ENCODE peak calls at places on chromosome 15, in seven cellular contexts. S is fibroblast of pulmonary artery, H is testis, M is brain microvascular endothelial cell, W is A549, D is cardiac fibroblast, Y is lower lobe of right lung. X is an unnamed sample.

GRCh38 chr15:52765779-52766178 is 24.4 kb downstream of the ONECUT1 start:
- DNase-seq in Y (no peak), D (peak), M (peak), S (peak), W (no peak), H (no peak), X (no peak)

GRCh38 chr15:82177291-82178010 is 85.1 kb downstream of the EFL1 start:
- DNase-seq in Y (no peak), S (peak), W (no peak), D (peak), M (peak), H (no peak), X (no peak)

GRCh38 chr15:35289029-35289617 is 204.0 kb upstream of the NANOGP8 start:
- DNase-seq in S (peak), H (peak), M (peak), D (peak), W (peak), Y (no peak), X (no peak)

GRCh38 chr15:90340345-90340744 is 11.7 kb upstream of the ZNF774 start:
- DNase-seq in H (no peak), W (no peak), Y (no peak), M (no peak), S (no peak), D (no peak), X (no peak)

GRCh38 chr15:93035953-93036810 is 52.8 kb downstream of the RGMA start:
- DNase-seq in S (peak), H (peak), M (no peak), W (peak), Y (peak), D (peak), X (no peak)

GRCh38 chr15:43799209-43799944 is 643 bp downstream of the SERINC4 start:
- DNase-seq in S (no peak), D (no peak), H (no peak), W (no peak), M (no peak), Y (no peak), X (no peak)

GRCh38 chr15:52200831-52201365 is 9.7 kb upstream of the GNB5 start:
- DNase-seq in S (peak), W (no peak), H (no peak), D (peak), M (no peak), Y (no peak), X (no peak)

GRCh38 chr15:87576486-87577176 is 679.9 kb downstream of the NTRK3 start:
- DNase-seq in W (no peak), Y (no peak), D (no peak), H (no peak), S (no peak), M (no peak), X (no peak)

GRCh38 chr15:52466134-52466701 is 62.5 kb downstream of the MYO5A start:
- DNase-seq in M (no peak), S (no peak), Y (peak), W (no peak), H (peak), D (no peak), X (no peak)

GRCh38 chr15:72472907-72473669 is 1.0 kb upstream of the ARIH1 start:
- DNase-seq in M (no peak), H (no peak), D (peak), Y (no peak), S (peak), W (no peak), X (no peak)

GRCh38 chr15:88166330-88166993 is 90.1 kb downstream of the NTRK3 start:
- DNase-seq in D (peak), S (peak), M (no peak), W (no peak), Y (no peak), H (peak), X (no peak)

GRCh38 chr15:31128919-31129768 is 27.6 kb upstream of the TRPM1 start:
- DNase-seq in W (peak), Y (peak), S (peak), D (peak), M (peak), H (peak), X (no peak)

GRCh38 chr15:38670142-38671002 is 105.8 kb upstream of the RASGRP1 start:
- DNase-seq in W (no peak), D (peak), H (no peak), Y (no peak), S (no peak), M (no peak), X (no peak)

GRCh38 chr15:76844096-76844495 is 61.0 kb downstream of the SCAPER start:
- DNase-seq in W (no peak), H (no peak), M (no peak), S (peak), Y (no peak), D (peak), X (no peak)

GRCh38 chr15:57509121-57509520 is 82.6 kb upstream of the MYZAP start:
- DNase-seq in W (no peak), H (peak), S (no peak), Y (no peak), D (no peak), M (no peak), X (no peak)

GRCh38 chr15:62110000-62110851 is 43.4 kb downstream of the C2CD4A start:
- DNase-seq in Y (no peak), S (peak), W (peak), D (peak), H (no peak), M (peak), X (no peak)

GRCh38 chr15:22224241-22224671 is 143.9 kb downstream of the OR4M2 start:
- DNase-seq in M (no peak), S (no peak), Y (no peak), D (no peak), W (no peak), H (no peak), X (peak)

GRCh38 chr15:89845305-89845893 is 30.7 kb upstream of the ANPEP start:
- DNase-seq in M (peak), D (peak), S (peak), W (peak), H (no peak), Y (no peak), X (no peak)

GRCh38 chr15:23647421-23648375 is at the start of gene MAGEL2:
- DNase-seq in M (no peak), W (no peak), H (no peak), S (peak), Y (peak), D (no peak), X (no peak)

GRCh38 chr15:67799801-67800205 is 25.5 kb upstream of the SKOR1 start:
- DNase-seq in D (no peak), M (no peak), H (no peak), W (no peak), S (no peak), Y (no peak), X (no peak)

GRCh38 chr15:70762469-70763119 is 764 bp downstream of the UACA start:
- DNase-seq in D (peak), H (peak), S (peak), M (peak), Y (peak), W (peak), X (peak)

GRCh38 chr15:49831206-49831965 is 210.5 kb downstream of the DTWD1 start:
- DNase-seq in S (peak), D (peak), Y (no peak), M (peak), W (no peak), H (no peak), X (no peak)

GRCh38 chr15:81184188-81184587 is 12.5 kb upstream of the IL16 start:
- DNase-seq in H (no peak), M (no peak), D (peak), Y (peak), S (no peak), W (no peak), X (no peak)

GRCh38 chr15:73989001-73989798 is 2.9 kb downstream of the STOML1 start:
- DNase-seq in D (peak), Y (no peak), S (peak), W (no peak), M (peak), H (no peak), X (no peak)

GRCh38 chr15:60137711-60138396 is 133.7 kb downstream of the FOXB1 start:
- DNase-seq in W (no peak), M (peak), H (no peak), Y (no peak), D (peak), S (peak), X (no peak)

GRCh38 chr15:50119063-50119700 is at the start of gene ATP8B4:
- DNase-seq in Y (no peak), W (no peak), S (no peak), M (no peak), H (no peak), D (no peak), X (no peak)

GRCh38 chr15:52309154-52309548 is 13.5 kb upstream of the MYO5C start:
- DNase-seq in M (no peak), S (no peak), Y (no peak), H (no peak), W (no peak), D (no peak), X (no peak)

GRCh38 chr15:69557340-69558137 is 104.9 kb downstream of the RPLP1 start:
- DNase-seq in S (peak), W (peak), H (no peak), D (peak), Y (no peak), M (peak), X (no peak)

GRCh38 chr15:62781081-62781497 is 261.5 kb upstream of the TPM1 start:
- DNase-seq in H (no peak), S (peak), W (no peak), D (peak), M (no peak), Y (no peak), X (no peak)

GRCh38 chr15:90463381-90463780 is 66.3 kb upstream of the CRTC3 start:
- DNase-seq in D (peak), H (no peak), W (no peak), M (peak), Y (no peak), S (peak), X (no peak)

GRCh38 chr15:31333119-31333518 is 6.5 kb downstream of the KLF13 start:
- DNase-seq in Y (peak), S (no peak), M (no peak), W (no peak), D (no peak), H (no peak), X (no peak)

GRCh38 chr15:82051664-82052063 is 5.8 kb upstream of the MEX3B start:
- DNase-seq in H (peak), Y (no peak), M (peak), W (no peak), S (peak), D (peak), X (no peak)

GRCh38 chr15:61404567-61404966 is 175.5 kb upstream of the RORA start:
- DNase-seq in M (no peak), Y (no peak), S (no peak), D (no peak), H (no peak), W (no peak), X (no peak)

GRCh38 chr15:66707310-66708160 is 5.5 kb downstream of the SMAD6 start:
- DNase-seq in S (peak), H (peak), M (no peak), D (no peak), W (peak), Y (no peak), X (no peak)

GRCh38 chr15:66611257-66612053 is 45.7 kb upstream of the LCTL start:
- DNase-seq in M (no peak), S (no peak), Y (peak), H (no peak), D (no peak), W (no peak), X (no peak)

GRCh38 chr15:87154771-87155170 is 1075.1 kb downstream of the AGBL1 start:
- DNase-seq in D (peak), S (peak), W (no peak), Y (no peak), M (no peak), H (no peak), X (no peak)

GRCh38 chr15:99826146-99826745 is 93.0 kb upstream of the LYSMD4 start:
- DNase-seq in W (no peak), S (no peak), Y (no peak), H (no peak), D (no peak), M (no peak), X (no peak)

GRCh38 chr15:81633889-81634288 is 259.9 kb upstream of the TMC3 start:
- DNase-seq in Y (no peak), M (no peak), S (no peak), W (no peak), H (no peak), D (no peak), X (no peak)

GRCh38 chr15:74337146-74337545 is 30.3 kb downstream of the CYP11A1 start:
- DNase-seq in M (no peak), D (no peak), W (no peak), H (no peak), S (no peak), Y (peak), X (no peak)

GRCh38 chr15:82922737-82923136 is 29.8 kb downstream of the HOMER2 start:
- DNase-seq in S (no peak), M (no peak), W (no peak), H (no peak), D (no peak), Y (no peak), X (no peak)

GRCh38 chr15:45456212-45457106 is 66.1 kb downstream of the SLC30A4 start:
- DNase-seq in S (peak), Y (peak), W (peak), D (peak), M (peak), H (peak), X (no peak)

GRCh38 chr15:45451265-45451664 is 71.3 kb downstream of the SLC30A4 start:
- DNase-seq in W (no peak), Y (no peak), D (no peak), M (no peak), S (no peak), H (no peak), X (no peak)

GRCh38 chr15:45457215-45457614 is 65.3 kb downstream of the SLC30A4 start:
- DNase-seq in S (no peak), Y (no peak), M (no peak), H (no peak), W (no peak), D (no peak), X (no peak)

GRCh38 chr15:45457641-45458539 is 64.7 kb downstream of the SLC30A4 start:
- DNase-seq in Y (peak), M (peak), S (peak), D (peak), W (peak), H (peak), X (no peak)

GRCh38 chr15:45454825-45455224 is 67.7 kb downstream of the SLC30A4 start:
- DNase-seq in D (peak), H (peak), W (peak), M (peak), Y (peak), S (peak), X (no peak)
- TF ChIP-seq CTCF in D (peak), H (no peak), W (no peak), M (peak), Y (no peak), S (peak), X (peak)

DNA sequence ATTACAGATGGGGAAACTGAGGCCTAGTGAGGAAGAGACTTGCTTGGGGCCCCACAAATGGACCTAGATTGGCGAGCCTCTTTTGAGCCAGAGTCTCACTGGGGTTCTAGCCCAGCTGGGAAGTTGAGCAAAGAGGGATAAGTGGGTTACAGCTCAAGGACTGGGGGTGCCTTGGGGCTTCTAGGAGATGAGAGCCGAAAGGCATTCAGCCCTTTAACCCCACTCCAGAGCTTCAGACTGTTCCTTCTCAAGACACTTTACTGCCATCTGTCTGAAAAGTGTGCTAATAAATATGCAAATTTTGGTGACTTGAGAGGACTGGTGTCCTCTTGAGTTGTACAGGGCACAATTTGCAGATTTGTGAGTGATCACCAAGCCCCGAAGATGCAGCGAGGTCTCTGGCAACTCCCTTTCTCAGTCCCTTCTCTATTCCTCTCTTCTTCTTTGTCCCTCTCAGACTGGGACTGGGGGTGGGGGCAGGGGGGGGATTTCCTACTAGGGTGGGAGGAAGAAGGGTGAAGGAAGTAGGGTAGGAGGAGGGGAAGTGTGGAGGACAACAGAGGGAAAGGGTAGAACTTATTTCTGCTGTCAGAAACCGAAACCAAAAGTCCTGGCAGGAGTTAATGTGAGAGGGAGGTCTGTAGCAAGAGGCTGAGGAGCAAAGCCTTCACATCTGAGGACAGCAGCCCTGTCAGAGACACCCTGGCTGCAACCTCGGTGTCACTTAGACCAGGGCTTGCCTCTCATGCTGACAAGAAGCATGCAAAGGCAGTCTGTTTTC is 16.2 kb upstream of the ANKDD1A start:
- DNase-seq in M (peak), W (no peak), D (peak), Y (peak), H (no peak), S (peak), X (no peak)
- TF ChIP-seq CTCF in M (no peak), W (no peak), D (no peak), Y (no peak), H (no peak), S (no peak), X (peak)

DNA sequence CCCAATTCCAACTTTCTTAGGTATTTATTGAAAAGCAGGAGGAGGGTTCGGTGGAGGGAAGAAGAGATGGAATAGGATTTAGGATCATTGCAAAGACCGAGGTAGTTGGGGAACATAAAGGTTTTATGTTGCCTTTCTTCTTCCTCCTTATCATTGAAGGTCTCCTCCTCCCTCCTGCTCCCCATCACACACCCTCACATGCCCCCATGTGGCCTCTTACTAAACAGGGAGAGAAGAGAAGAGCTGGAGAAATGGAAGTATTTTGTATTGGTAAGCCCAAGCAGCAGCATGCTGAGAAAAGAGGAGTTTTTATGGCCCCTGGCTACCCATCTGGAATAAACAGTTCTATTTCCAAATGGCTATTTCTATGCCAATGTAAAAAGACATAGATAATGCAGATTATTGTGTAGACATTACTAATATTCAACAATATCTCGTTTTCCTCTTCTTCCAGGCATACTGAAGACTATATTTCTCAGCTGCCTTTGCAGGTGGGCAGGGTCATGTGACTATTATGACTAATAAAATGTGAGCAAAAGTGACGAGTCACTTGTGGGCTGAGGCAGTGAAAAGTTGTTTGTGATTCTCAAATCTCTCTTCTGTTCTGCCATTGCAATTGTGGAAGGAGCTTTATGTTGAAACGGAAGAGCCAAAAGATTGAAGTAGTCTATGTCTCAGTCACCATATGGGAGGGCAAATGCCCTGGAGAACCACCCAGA is 5.2 kb upstream of the GPR176 start:
- DNase-seq in Y (no peak), W (no peak), M (peak), H (no peak), S (peak), D (peak), X (no peak)
- TF ChIP-seq CTCF in Y (no peak), W (no peak), M (no peak), H (no peak), S (no peak), D (no peak), X (no peak)

GRCh38 chr15:101434032-101434920 is 55.2 kb downstream of the PCSK6 start:
- DNase-seq in S (no peak), M (no peak), Y (no peak), H (no peak), D (no peak), W (no peak), X (no peak)
- TF ChIP-seq CTCF in S (no peak), M (no peak), Y (no peak), H (no peak), D (no peak), W (no peak), X (no peak)

X was measured in chondrocyte.